ENCODE peak calls at places on chromosomes 4 and X, in eight cellular contexts. One of them, this sample, is unnamed.
A peak's percentile ranks its signal among the peaks of the same experiment; 100 is the strongest.

GRCh38 chr4:94349193-94349592 is 6.6 kb upstream of the HPGDS start:
- DNase-seq in activated T-cell treated with anti-CD3 and anti-CD28 coated beads, Interleukin-2, amount 50 U/mL, for 72 hours: no peak
- DNase-seq in PC-9: no peak
- DNase-seq in cardiac fibroblast: peak; percentile 28
- DNase-seq in ureter: no peak
- DNase-seq in DND-41: no peak
- DNase-seq in EL: peak; percentile 21
- DNase-seq in activated CD8-positive, alpha-beta memory T cell treated with anti-CD3 and anti-CD28 coated beads for 48 hours: no peak
- DNase-seq in this sample: no peak

GRCh38 chrX:130295519-130296314 is 27.0 kb upstream of the ZNF280C start:
- DNase-seq in DND-41: no peak
- DNase-seq in PC-9: no peak
- DNase-seq in EL: no peak
- DNase-seq in ureter: no peak
- DNase-seq in activated T-cell treated with anti-CD3 and anti-CD28 coated beads, Interleukin-2, amount 50 U/mL, for 72 hours: no peak
- DNase-seq in cardiac fibroblast: no peak
- DNase-seq in activated CD8-positive, alpha-beta memory T cell treated with anti-CD3 and anti-CD28 coated beads for 48 hours: no peak
- DNase-seq in this sample: no peak

GRCh38 chr4:110540606-110541440 is 64.9 kb downstream of the ENPEP start:
- DNase-seq in PC-9: no peak
- DNase-seq in EL: peak; percentile 62
- DNase-seq in DND-41: no peak
- DNase-seq in cardiac fibroblast: peak; percentile 77
- DNase-seq in activated T-cell treated with anti-CD3 and anti-CD28 coated beads, Interleukin-2, amount 50 U/mL, for 72 hours: no peak
- DNase-seq in ureter: no peak
- DNase-seq in activated CD8-positive, alpha-beta memory T cell treated with anti-CD3 and anti-CD28 coated beads for 48 hours: no peak
- DNase-seq in this sample: no peak

GRCh38 chr4:53688186-53688790 is 97.0 kb upstream of the LNX1 start:
- DNase-seq in EL: peak; percentile 98
- DNase-seq in DND-41: peak; percentile 7
- DNase-seq in activated CD8-positive, alpha-beta memory T cell treated with anti-CD3 and anti-CD28 coated beads for 48 hours: no peak
- DNase-seq in activated T-cell treated with anti-CD3 and anti-CD28 coated beads, Interleukin-2, amount 50 U/mL, for 72 hours: peak; percentile 42
- DNase-seq in cardiac fibroblast: peak; percentile 97
- DNase-seq in ureter: no peak
- DNase-seq in PC-9: no peak
- DNase-seq in this sample: no peak

GRCh38 chr4:27267435-27268355 is 407.1 kb downstream of the STIM2 start:
- DNase-seq in EL: no peak
- DNase-seq in activated T-cell treated with anti-CD3 and anti-CD28 coated beads, Interleukin-2, amount 50 U/mL, for 72 hours: no peak
- DNase-seq in activated CD8-positive, alpha-beta memory T cell treated with anti-CD3 and anti-CD28 coated beads for 48 hours: no peak
- DNase-seq in cardiac fibroblast: no peak
- DNase-seq in PC-9: no peak
- DNase-seq in DND-41: no peak
- DNase-seq in ureter: no peak
- DNase-seq in this sample: no peak

GRCh38 chr4:135065366-135065765 is 863.8 kb upstream of the PABPC4L start:
- DNase-seq in DND-41: no peak
- DNase-seq in activated CD8-positive, alpha-beta memory T cell treated with anti-CD3 and anti-CD28 coated beads for 48 hours: no peak
- DNase-seq in ureter: no peak
- DNase-seq in PC-9: no peak
- DNase-seq in cardiac fibroblast: no peak
- DNase-seq in activated T-cell treated with anti-CD3 and anti-CD28 coated beads, Interleukin-2, amount 50 U/mL, for 72 hours: no peak
- DNase-seq in EL: peak; percentile 3
- DNase-seq in this sample: no peak

GRCh38 chr4:5524451-5524850 is 183.9 kb downstream of the EVC2 start:
- DNase-seq in PC-9: no peak
- DNase-seq in ureter: no peak
- DNase-seq in cardiac fibroblast: peak; percentile 8
- DNase-seq in activated T-cell treated with anti-CD3 and anti-CD28 coated beads, Interleukin-2, amount 50 U/mL, for 72 hours: no peak
- DNase-seq in activated CD8-positive, alpha-beta memory T cell treated with anti-CD3 and anti-CD28 coated beads for 48 hours: no peak
- DNase-seq in DND-41: no peak
- DNase-seq in EL: no peak
- DNase-seq in this sample: no peak

GRCh38 chr4:79917246-79917645 is 155.8 kb downstream of the ANTXR2 start:
- DNase-seq in cardiac fibroblast: peak; percentile 71
- DNase-seq in EL: peak; percentile 64
- DNase-seq in ureter: no peak
- DNase-seq in DND-41: peak; percentile 65
- DNase-seq in activated T-cell treated with anti-CD3 and anti-CD28 coated beads, Interleukin-2, amount 50 U/mL, for 72 hours: peak; percentile 45
- DNase-seq in activated CD8-positive, alpha-beta memory T cell treated with anti-CD3 and anti-CD28 coated beads for 48 hours: peak; percentile 8
- DNase-seq in PC-9: peak; percentile 28
- DNase-seq in this sample: peak; percentile 32

GRCh38 chr4:66906314-66906713 is 639.0 kb downstream of the CENPC start:
- DNase-seq in PC-9: no peak
- DNase-seq in EL: no peak
- DNase-seq in DND-41: no peak
- DNase-seq in cardiac fibroblast: no peak
- DNase-seq in ureter: no peak
- DNase-seq in activated T-cell treated with anti-CD3 and anti-CD28 coated beads, Interleukin-2, amount 50 U/mL, for 72 hours: no peak
- DNase-seq in activated CD8-positive, alpha-beta memory T cell treated with anti-CD3 and anti-CD28 coated beads for 48 hours: no peak
- DNase-seq in this sample: no peak

GRCh38 chrX:109966246-109966645 is 36.7 kb upstream of the TMEM164 start:
- DNase-seq in PC-9: no peak
- DNase-seq in DND-41: no peak
- DNase-seq in activated T-cell treated with anti-CD3 and anti-CD28 coated beads, Interleukin-2, amount 50 U/mL, for 72 hours: no peak
- DNase-seq in EL: peak; percentile 6
- DNase-seq in ureter: no peak
- DNase-seq in cardiac fibroblast: peak; percentile 49
- DNase-seq in activated CD8-positive, alpha-beta memory T cell treated with anti-CD3 and anti-CD28 coated beads for 48 hours: no peak
- DNase-seq in this sample: no peak

GRCh38 chr4:150242820-150243458 is 164.7 kb downstream of the DCLK2 start:
- DNase-seq in PC-9: peak; percentile 34
- DNase-seq in DND-41: peak; percentile 25
- DNase-seq in cardiac fibroblast: peak; percentile 61
- DNase-seq in activated CD8-positive, alpha-beta memory T cell treated with anti-CD3 and anti-CD28 coated beads for 48 hours: no peak
- DNase-seq in EL: peak; percentile 60
- DNase-seq in activated T-cell treated with anti-CD3 and anti-CD28 coated beads, Interleukin-2, amount 50 U/mL, for 72 hours: no peak
- DNase-seq in ureter: no peak
- DNase-seq in this sample: no peak

GRCh38 chr4:76977731-76978350 is 28.3 kb downstream of the SEPTIN11 start:
- DNase-seq in PC-9: no peak
- DNase-seq in activated CD8-positive, alpha-beta memory T cell treated with anti-CD3 and anti-CD28 coated beads for 48 hours: no peak
- DNase-seq in DND-41: no peak
- DNase-seq in activated T-cell treated with anti-CD3 and anti-CD28 coated beads, Interleukin-2, amount 50 U/mL, for 72 hours: no peak
- DNase-seq in ureter: no peak
- DNase-seq in EL: peak; percentile 82
- DNase-seq in cardiac fibroblast: peak; percentile 67
- DNase-seq in this sample: no peak

GRCh38 chr4:22476011-22476410 is 39.9 kb downstream of the ADGRA3 start:
- DNase-seq in PC-9: no peak
- DNase-seq in ureter: no peak
- DNase-seq in activated CD8-positive, alpha-beta memory T cell treated with anti-CD3 and anti-CD28 coated beads for 48 hours: no peak
- DNase-seq in cardiac fibroblast: no peak
- DNase-seq in DND-41: no peak
- DNase-seq in EL: no peak
- DNase-seq in activated T-cell treated with anti-CD3 and anti-CD28 coated beads, Interleukin-2, amount 50 U/mL, for 72 hours: no peak
- DNase-seq in this sample: no peak

GRCh38 chrX:15170927-15171326 is 99.0 kb downstream of the ASB9 start:
- DNase-seq in ureter: no peak
- DNase-seq in cardiac fibroblast: no peak
- DNase-seq in activated T-cell treated with anti-CD3 and anti-CD28 coated beads, Interleukin-2, amount 50 U/mL, for 72 hours: no peak
- DNase-seq in activated CD8-positive, alpha-beta memory T cell treated with anti-CD3 and anti-CD28 coated beads for 48 hours: no peak
- DNase-seq in PC-9: no peak
- DNase-seq in DND-41: no peak
- DNase-seq in EL: peak; percentile 25
- DNase-seq in this sample: no peak

GRCh38 chr4:47744253-47744652 is 93.6 kb downstream of the CORIN start:
- DNase-seq in PC-9: no peak
- DNase-seq in cardiac fibroblast: no peak
- DNase-seq in activated CD8-positive, alpha-beta memory T cell treated with anti-CD3 and anti-CD28 coated beads for 48 hours: no peak
- DNase-seq in ureter: no peak
- DNase-seq in activated T-cell treated with anti-CD3 and anti-CD28 coated beads, Interleukin-2, amount 50 U/mL, for 72 hours: no peak
- DNase-seq in EL: peak; percentile 6
- DNase-seq in DND-41: no peak
- DNase-seq in this sample: no peak

GRCh38 chr4:76087007-76087769 is 12.7 kb downstream of the ART3 start:
- DNase-seq in PC-9: peak; percentile 35
- DNase-seq in cardiac fibroblast: peak; percentile 73
- DNase-seq in EL: peak; percentile 60
- DNase-seq in ureter: peak; percentile 45
- DNase-seq in DND-41: peak; percentile 28
- DNase-seq in activated CD8-positive, alpha-beta memory T cell treated with anti-CD3 and anti-CD28 coated beads for 48 hours: no peak
- DNase-seq in activated T-cell treated with anti-CD3 and anti-CD28 coated beads, Interleukin-2, amount 50 U/mL, for 72 hours: peak; percentile 3
- DNase-seq in this sample: no peak

GRCh38 chrX:119147486-119147885 is 19.9 kb upstream of the KIAA1210 start:
- DNase-seq in activated T-cell treated with anti-CD3 and anti-CD28 coated beads, Interleukin-2, amount 50 U/mL, for 72 hours: no peak
- DNase-seq in cardiac fibroblast: no peak
- DNase-seq in activated CD8-positive, alpha-beta memory T cell treated with anti-CD3 and anti-CD28 coated beads for 48 hours: no peak
- DNase-seq in DND-41: no peak
- DNase-seq in PC-9: no peak
- DNase-seq in EL: no peak
- DNase-seq in ureter: no peak
- DNase-seq in this sample: no peak

GRCh38 chr4:25457053-25457715 is 80.1 kb downstream of the ANAPC4 start:
- DNase-seq in cardiac fibroblast: peak; percentile 50
- DNase-seq in DND-41: no peak
- DNase-seq in activated T-cell treated with anti-CD3 and anti-CD28 coated beads, Interleukin-2, amount 50 U/mL, for 72 hours: no peak
- DNase-seq in ureter: no peak
- DNase-seq in EL: peak; percentile 74
- DNase-seq in PC-9: no peak
- DNase-seq in activated CD8-positive, alpha-beta memory T cell treated with anti-CD3 and anti-CD28 coated beads for 48 hours: no peak
- DNase-seq in this sample: no peak

GRCh38 chrX:1535241-1536041 is 1.5 kb downstream of the P2RY8 start:
- DNase-seq in DND-41: peak; percentile 64
- DNase-seq in activated CD8-positive, alpha-beta memory T cell treated with anti-CD3 and anti-CD28 coated beads for 48 hours: no peak
- DNase-seq in EL: no peak
- DNase-seq in PC-9: no peak
- DNase-seq in cardiac fibroblast: no peak
- DNase-seq in ureter: peak; percentile 42
- DNase-seq in activated T-cell treated with anti-CD3 and anti-CD28 coated beads, Interleukin-2, amount 50 U/mL, for 72 hours: peak; percentile 76
- DNase-seq in this sample: peak; percentile 29

GRCh38 chr4:145186719-145187118 is 6.3 kb upstream of the OTUD4 start:
- DNase-seq in activated CD8-positive, alpha-beta memory T cell treated with anti-CD3 and anti-CD28 coated beads for 48 hours: no peak
- DNase-seq in cardiac fibroblast: no peak
- DNase-seq in PC-9: no peak
- DNase-seq in DND-41: no peak
- DNase-seq in ureter: no peak
- DNase-seq in EL: no peak
- DNase-seq in activated T-cell treated with anti-CD3 and anti-CD28 coated beads, Interleukin-2, amount 50 U/mL, for 72 hours: no peak
- DNase-seq in this sample: no peak

GRCh38 chrX:38342853-38343778 is 9.3 kb upstream of the OTC start:
- DNase-seq in activated T-cell treated with anti-CD3 and anti-CD28 coated beads, Interleukin-2, amount 50 U/mL, for 72 hours: no peak
- DNase-seq in DND-41: no peak
- DNase-seq in activated CD8-positive, alpha-beta memory T cell treated with anti-CD3 and anti-CD28 coated beads for 48 hours: no peak
- DNase-seq in cardiac fibroblast: no peak
- DNase-seq in ureter: no peak
- DNase-seq in EL: no peak
- DNase-seq in PC-9: no peak
- DNase-seq in this sample: no peak

GRCh38 chrX:46903458-46904242 is 8.6 kb upstream of the JADE3 start:
- DNase-seq in cardiac fibroblast: peak; percentile 77
- DNase-seq in ureter: peak; percentile 78
- DNase-seq in EL: peak; percentile 75
- DNase-seq in activated T-cell treated with anti-CD3 and anti-CD28 coated beads, Interleukin-2, amount 50 U/mL, for 72 hours: peak; percentile 67
- DNase-seq in PC-9: peak; percentile 59
- DNase-seq in DND-41: peak; percentile 71
- DNase-seq in activated CD8-positive, alpha-beta memory T cell treated with anti-CD3 and anti-CD28 coated beads for 48 hours: peak; percentile 13
- DNase-seq in this sample: peak; percentile 37

GRCh38 chr4:41611881-41612871 is 74.2 kb downstream of the LIMCH1 start:
- DNase-seq in cardiac fibroblast: peak; percentile 70
- DNase-seq in PC-9: peak; percentile 68
- DNase-seq in activated T-cell treated with anti-CD3 and anti-CD28 coated beads, Interleukin-2, amount 50 U/mL, for 72 hours: no peak
- DNase-seq in ureter: peak; percentile 58
- DNase-seq in activated CD8-positive, alpha-beta memory T cell treated with anti-CD3 and anti-CD28 coated beads for 48 hours: no peak
- DNase-seq in DND-41: no peak
- DNase-seq in EL: peak; percentile 58
- DNase-seq in this sample: no peak

GRCh38 chr4:142743071-142743825 is 102.9 kb downstream of the INPP4B start:
- DNase-seq in cardiac fibroblast: peak; percentile 96
- DNase-seq in DND-41: no peak
- DNase-seq in EL: peak; percentile 54
- DNase-seq in PC-9: no peak
- DNase-seq in activated T-cell treated with anti-CD3 and anti-CD28 coated beads, Interleukin-2, amount 50 U/mL, for 72 hours: no peak
- DNase-seq in activated CD8-positive, alpha-beta memory T cell treated with anti-CD3 and anti-CD28 coated beads for 48 hours: no peak
- DNase-seq in ureter: no peak
- DNase-seq in this sample: no peak

GRCh38 chr4:53654300-53654758 is 63.0 kb upstream of the LNX1 start:
- DNase-seq in activated T-cell treated with anti-CD3 and anti-CD28 coated beads, Interleukin-2, amount 50 U/mL, for 72 hours: no peak
- DNase-seq in PC-9: no peak
- DNase-seq in EL: no peak
- DNase-seq in DND-41: no peak
- DNase-seq in cardiac fibroblast: peak; percentile 60
- DNase-seq in ureter: no peak
- DNase-seq in activated CD8-positive, alpha-beta memory T cell treated with anti-CD3 and anti-CD28 coated beads for 48 hours: no peak
- DNase-seq in this sample: no peak

GRCh38 chr4:10893417-10893816 is 208.8 kb upstream of the CLNK start:
- DNase-seq in cardiac fibroblast: no peak
- DNase-seq in EL: no peak
- DNase-seq in PC-9: no peak
- DNase-seq in ureter: no peak
- DNase-seq in activated CD8-positive, alpha-beta memory T cell treated with anti-CD3 and anti-CD28 coated beads for 48 hours: no peak
- DNase-seq in DND-41: no peak
- DNase-seq in activated T-cell treated with anti-CD3 and anti-CD28 coated beads, Interleukin-2, amount 50 U/mL, for 72 hours: no peak
- DNase-seq in this sample: peak; percentile 2

GRCh38 chrX:23008431-23009099 is 8.8 kb downstream of the DDX53 start:
- DNase-seq in PC-9: no peak
- DNase-seq in ureter: no peak
- DNase-seq in DND-41: no peak
- DNase-seq in activated CD8-positive, alpha-beta memory T cell treated with anti-CD3 and anti-CD28 coated beads for 48 hours: no peak
- DNase-seq in activated T-cell treated with anti-CD3 and anti-CD28 coated beads, Interleukin-2, amount 50 U/mL, for 72 hours: no peak
- DNase-seq in EL: peak; percentile 25
- DNase-seq in cardiac fibroblast: peak; percentile 56
- DNase-seq in this sample: no peak

GRCh38 chrX:38657562-38657961 is 96.2 kb downstream of the TSPAN7 start:
- DNase-seq in EL: no peak
- DNase-seq in cardiac fibroblast: no peak
- DNase-seq in DND-41: no peak
- DNase-seq in activated T-cell treated with anti-CD3 and anti-CD28 coated beads, Interleukin-2, amount 50 U/mL, for 72 hours: no peak
- DNase-seq in activated CD8-positive, alpha-beta memory T cell treated with anti-CD3 and anti-CD28 coated beads for 48 hours: no peak
- DNase-seq in ureter: no peak
- DNase-seq in PC-9: no peak
- DNase-seq in this sample: no peak

GRCh38 chr4:130073145-130073790 is 977.3 kb downstream of the C4orf33 start:
- DNase-seq in activated T-cell treated with anti-CD3 and anti-CD28 coated beads, Interleukin-2, amount 50 U/mL, for 72 hours: no peak
- DNase-seq in cardiac fibroblast: no peak
- DNase-seq in PC-9: no peak
- DNase-seq in DND-41: no peak
- DNase-seq in ureter: no peak
- DNase-seq in activated CD8-positive, alpha-beta memory T cell treated with anti-CD3 and anti-CD28 coated beads for 48 hours: no peak
- DNase-seq in EL: no peak
- DNase-seq in this sample: no peak

GRCh38 chr4:88414755-88415154 is 36.1 kb downstream of the HERC6 start:
- DNase-seq in EL: no peak
- DNase-seq in ureter: no peak
- DNase-seq in activated T-cell treated with anti-CD3 and anti-CD28 coated beads, Interleukin-2, amount 50 U/mL, for 72 hours: no peak
- DNase-seq in cardiac fibroblast: no peak
- DNase-seq in PC-9: no peak
- DNase-seq in activated CD8-positive, alpha-beta memory T cell treated with anti-CD3 and anti-CD28 coated beads for 48 hours: no peak
- DNase-seq in DND-41: no peak
- DNase-seq in this sample: no peak

GRCh38 chrX:129996120-129996519 is 13.7 kb downstream of the BCORL1 start:
- DNase-seq in ureter: no peak
- DNase-seq in PC-9: no peak
- DNase-seq in activated CD8-positive, alpha-beta memory T cell treated with anti-CD3 and anti-CD28 coated beads for 48 hours: no peak
- DNase-seq in DND-41: no peak
- DNase-seq in activated T-cell treated with anti-CD3 and anti-CD28 coated beads, Interleukin-2, amount 50 U/mL, for 72 hours: no peak
- DNase-seq in EL: peak; percentile 73
- DNase-seq in cardiac fibroblast: peak; percentile 68
- DNase-seq in this sample: no peak

GRCh38 chrX:9517062-9517461 is 52.2 kb downstream of the TBL1X start:
- DNase-seq in cardiac fibroblast: no peak
- DNase-seq in ureter: no peak
- DNase-seq in activated CD8-positive, alpha-beta memory T cell treated with anti-CD3 and anti-CD28 coated beads for 48 hours: no peak
- DNase-seq in EL: no peak
- DNase-seq in DND-41: no peak
- DNase-seq in activated T-cell treated with anti-CD3 and anti-CD28 coated beads, Interleukin-2, amount 50 U/mL, for 72 hours: no peak
- DNase-seq in PC-9: no peak
- DNase-seq in this sample: no peak

This sample was measured in naive thymus-derived CD4-positive, alpha-beta T cell.